ENCODE peak calls at places on chromosomes 13 and 19, in four cellular contexts. G is heart left ventricle, F is cardiac muscle cell, S is IMR-90. D is an unnamed sample. For H3K36me3, the result is how much of the 10 kb centered on the place peaks cover.

GRCh38 chr19:3494051-3494450 is 6.4 kb downstream of the DOHH start:
- DNase-seq in G (no peak), F (no peak), S (no peak), D (no peak)

GRCh38 chr13:71525004-71525403 is 342.0 kb downstream of the DACH1 start:
- DNase-seq in G (no peak), F (no peak), S (no peak), D (no peak)

GRCh38 chr13:91346848-91347211 is 657 bp upstream of the MIR17HG start:
- DNase-seq in G (no peak), F (peak), S (no peak), D (no peak)

GRCh38 chr13:97328222-97328790 is 105.7 kb upstream of the RAP2A start:
- DNase-seq in G (no peak), F (peak), S (peak), D (peak)

GRCh38 chr13:54636231-54636630 is 1607.6 kb downstream of the OLFM4 start:
- DNase-seq in G (no peak), F (no peak), S (no peak), D (no peak)

GRCh38 chr13:74695021-74695800 is 561.0 kb upstream of the KLF12 start:
- DNase-seq in G (no peak), F (no peak), S (no peak), D (peak)

GRCh38 chr13:112840472-112841302 is 128.3 kb upstream of the MCF2L start:
- DNase-seq in G (no peak), F (no peak), S (no peak), D (no peak)

GRCh38 chr13:45464141-45464686 is 525 bp upstream of the COG3 start:
- DNase-seq in G (no peak), F (no peak), S (no peak), D (no peak)

GRCh38 chr19:48968179-48968661 is 3.1 kb downstream of the FTL start:
- DNase-seq in G (no peak), F (peak), S (peak), D (no peak)

GRCh38 chr13:92613921-92614320 is 612.7 kb upstream of the GPC6 start:
- DNase-seq in G (no peak), F (no peak), S (no peak), D (no peak)

GRCh38 chr13:100619940-100620339 is 31.4 kb upstream of the GGACT start:
- DNase-seq in G (no peak), F (no peak), S (no peak), D (no peak)

GRCh38 chr13:48819376-48819775 is 156.3 kb upstream of the FNDC3A start:
- DNase-seq in G (no peak), F (no peak), S (no peak), D (no peak)

GRCh38 chr19:45428385-45429231 is 4.9 kb upstream of the ERCC1 start:
- DNase-seq in G (peak), F (peak), S (peak), D (peak)

GRCh38 chr13:107216046-107216715 is 648.2 kb upstream of the ARGLU1 start:
- DNase-seq in G (no peak), F (no peak), S (no peak), D (no peak)

GRCh38 chr13:41905600-41906254 is 55.2 kb downstream of the VWA8 start:
- DNase-seq in G (no peak), F (peak), S (peak), D (no peak)

GRCh38 chr19:32173836-32174235 is 171.6 kb upstream of the ZNF507 start:
- DNase-seq in G (no peak), F (no peak), S (no peak), D (no peak)

GRCh38 chr19:28414748-28415147 is 798.2 kb downstream of the UQCRFS1 start:
- DNase-seq in G (no peak), F (no peak), S (no peak), D (no peak)

GRCh38 chr19:45954132-45954531 is 19.5 kb downstream of the NOVA2 start:
- DNase-seq in G (no peak), F (peak), S (no peak), D (no peak)

GRCh38 chr19:18173054-18173571 is 500 bp upstream of the IFI30 start:
- DNase-seq in G (peak), F (peak), S (no peak), D (no peak)

GRCh38 chr13:112907916-112908315 is 61.1 kb upstream of the MCF2L start:
- DNase-seq in G (no peak), F (no peak), S (no peak), D (no peak)

GRCh38 chr19:1386945-1387683 is 3.4 kb downstream of the NDUFS7 start:
- DNase-seq in G (no peak), F (no peak), S (no peak), D (no peak)

GRCh38 chr13:29396446-29396845 is 199.0 kb downstream of the SLC7A1 start:
- DNase-seq in G (no peak), F (no peak), S (no peak), D (no peak)

GRCh38 chr13:51681037-51681678 is 96.9 kb downstream of the WDFY2 start:
- DNase-seq in G (no peak), F (peak), S (peak), D (peak)

GRCh38 chr19:289651-290538 is 1.3 kb downstream of the PLPP2 start:
- DNase-seq in G (no peak), F (peak), S (peak), D (peak)

GRCh38 chr13:113474179-113474578 is 16.3 kb downstream of the DCUN1D2 start:
- DNase-seq in G (peak), F (peak), S (peak), D (peak)

DNA sequence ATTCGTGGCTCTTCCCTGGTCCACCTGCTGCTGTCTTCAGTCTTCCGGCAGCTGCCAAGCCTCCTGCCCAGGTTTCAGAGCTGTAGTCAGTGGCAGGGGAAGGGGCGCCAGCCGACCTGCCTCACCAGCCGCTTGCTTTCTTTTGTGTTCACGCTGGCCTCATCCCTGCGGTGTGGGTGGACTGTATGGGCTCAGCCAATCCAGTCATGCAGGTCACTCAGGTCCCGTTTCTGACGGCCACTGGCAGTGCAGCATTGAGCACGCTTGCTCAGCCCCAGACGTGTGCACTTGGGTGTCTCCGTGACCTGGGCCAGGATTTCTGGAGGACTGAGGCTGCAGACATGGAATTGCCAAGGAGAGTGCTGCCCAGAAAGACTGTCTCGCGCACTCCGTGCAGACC is 26.0 kb downstream of the AP1M1 start:
- DNase-seq in G (no peak), F (no peak), S (no peak), D (no peak)
- H3K36me3 ChIP-seq in G (half or more), F (under half), S (half or more), D (half or more)

DNA sequence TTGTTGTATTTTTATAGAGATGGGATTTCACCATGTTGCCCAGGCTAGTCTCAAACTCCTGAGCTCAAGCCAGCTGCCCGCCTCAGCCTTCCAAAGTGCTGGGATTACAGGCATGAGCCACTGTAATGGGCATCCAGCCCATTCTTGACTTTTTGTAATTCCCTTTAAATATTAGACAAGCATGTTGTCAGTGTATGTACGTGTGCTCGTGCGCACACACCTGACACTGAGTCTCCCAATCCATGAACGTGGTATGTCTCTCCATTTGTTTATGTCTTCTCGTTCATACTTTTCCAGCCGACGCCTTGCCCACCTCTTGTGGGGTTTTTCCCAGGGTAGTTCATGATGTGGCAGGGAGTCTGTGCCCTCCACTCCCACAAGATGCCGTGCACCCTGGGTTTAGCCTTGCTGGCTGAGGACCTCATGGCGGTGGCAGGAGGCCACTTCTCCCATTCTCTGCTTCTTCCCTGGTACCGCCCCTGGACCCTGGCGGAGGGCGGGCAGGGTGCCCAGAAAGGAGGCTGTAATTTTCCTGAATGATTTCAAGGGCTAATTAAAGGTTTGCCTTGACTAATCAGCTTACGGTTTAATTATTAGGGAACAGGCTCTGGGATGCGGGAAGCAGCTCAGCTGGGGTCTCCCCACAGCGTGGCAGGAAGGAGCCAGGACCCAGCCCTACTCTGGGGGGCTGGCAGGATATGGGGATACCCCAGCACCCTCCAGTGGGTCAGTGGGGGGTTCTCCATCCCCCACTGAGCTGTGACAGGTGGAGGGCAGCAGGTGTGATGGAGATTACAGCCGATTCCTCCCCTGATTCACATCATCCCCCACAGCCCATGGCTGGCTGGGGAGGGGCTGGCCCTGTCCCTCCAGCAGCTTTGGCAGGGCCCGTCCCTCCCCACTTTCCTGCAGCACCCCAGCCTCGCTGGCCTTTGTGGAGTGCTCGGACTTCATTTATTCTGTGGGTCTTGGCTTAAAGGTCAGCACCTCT is 12.9 kb downstream of the PAK4 start:
- DNase-seq in G (no peak), F (no peak), S (no peak), D (no peak)
- H3K4me3 ChIP-seq in G (no peak), F (no peak), S (no peak), D (no peak)

GRCh38 chr13:43911283-43911682 is 31.6 kb downstream of the LACC1 start:
- DNase-seq in G (peak), F (no peak), S (no peak), D (no peak)

GRCh38 chr13:43908156-43909126 is 28.7 kb downstream of the LACC1 start:
- DNase-seq in G (no peak), F (peak), S (peak), D (peak)

DNA sequence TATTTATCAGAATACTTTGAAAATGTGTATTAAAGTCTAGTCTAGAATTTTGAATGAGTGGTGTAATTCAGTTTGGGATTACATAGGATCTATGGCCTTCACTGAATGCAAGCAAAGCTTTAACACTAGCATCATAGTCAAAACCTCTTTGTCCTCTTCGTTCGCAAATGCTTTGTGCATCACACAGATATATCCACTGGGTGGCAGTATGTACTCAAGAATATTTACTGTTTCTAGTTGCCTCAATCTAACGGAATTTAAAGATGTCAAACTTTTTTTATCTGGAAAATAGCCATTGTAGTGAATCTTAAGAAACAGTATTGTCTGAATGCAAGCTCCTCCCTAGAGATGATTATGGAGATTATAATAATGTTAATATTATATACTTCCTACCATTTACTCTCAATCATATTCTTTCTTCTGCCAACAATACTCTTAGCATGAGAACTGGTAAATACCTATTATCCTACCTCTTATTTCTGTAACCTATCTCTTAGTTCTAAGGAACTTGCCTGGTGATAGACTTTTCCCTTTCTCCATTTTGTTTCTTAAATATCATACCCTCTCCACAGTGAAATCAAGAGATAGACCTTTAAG is 25.8 kb downstream of the LACC1 start:
- DNase-seq in G (no peak), F (peak), S (peak), D (peak)
- H3K36me3 ChIP-seq in G (under half), F (under half), S (under half), D (under half)

DNA sequence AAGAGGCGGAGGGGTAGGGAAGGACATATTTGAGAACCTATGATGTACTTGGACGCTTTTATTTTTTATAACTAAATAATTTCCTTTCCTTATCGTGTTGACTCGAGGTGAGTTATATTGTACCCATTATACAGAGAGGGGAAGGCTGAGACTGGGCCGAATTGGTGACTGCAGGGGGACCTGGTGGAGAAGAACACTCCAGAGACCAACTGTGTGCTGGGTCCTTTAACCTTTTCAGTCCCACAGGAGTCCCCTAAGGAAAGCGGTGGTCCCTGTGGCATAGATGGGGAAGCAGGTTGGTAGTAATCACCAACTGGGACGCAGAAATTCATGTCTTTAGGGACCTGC is 633 bp downstream of the MYH14 start:
- DNase-seq in G (no peak), F (no peak), S (no peak), D (no peak)
- H3K4me3 ChIP-seq in G (peak), F (peak), S (no peak), D (no peak)

GRCh38 chr19:55676889-55677505 is 2.0 kb downstream of the EPN1 start:
- DNase-seq in G (no peak), F (no peak), S (no peak), D (no peak)
- H3K36me3 ChIP-seq in G (half or more), F (under half), S (under half), D (under half)

D was measured in brain microvascular endothelial cell.